ENCODE peak calls at places on chromosomes 11 and 22, in eight cellular contexts. One of them, this sample, is unnamed.
A peak's percentile ranks its signal among the peaks of the same experiment; 100 is the strongest.

GRCh38 chr22:18114495-18114894 is 3.9 kb downstream of the TUBA8 start:
- ATAC-seq in heart left ventricle: no peak
- ATAC-seq in HCT116: no peak
- ATAC-seq in A549: no peak
- ATAC-seq in right lobe of liver: no peak
- ATAC-seq in upper lobe of left lung: no peak
- ATAC-seq in IMR-90: no peak
- ATAC-seq in body of pancreas: no peak
- ATAC-seq in this sample: no peak

GRCh38 chr11:62295504-62295903 is 3.4 kb downstream of the SCGB1D4 start:
- ATAC-seq in upper lobe of left lung: peak; percentile 49
- ATAC-seq in A549: peak; percentile 64
- ATAC-seq in HCT116: no peak
- ATAC-seq in right lobe of liver: no peak
- ATAC-seq in heart left ventricle: no peak
- ATAC-seq in body of pancreas: no peak
- ATAC-seq in IMR-90: peak; percentile 88
- ATAC-seq in this sample: no peak

GRCh38 chr11:43392713-43393112 is 34.0 kb downstream of the TTC17 start:
- ATAC-seq in body of pancreas: no peak
- ATAC-seq in right lobe of liver: no peak
- ATAC-seq in HCT116: no peak
- ATAC-seq in A549: no peak
- ATAC-seq in upper lobe of left lung: no peak
- ATAC-seq in heart left ventricle: no peak
- ATAC-seq in IMR-90: no peak
- ATAC-seq in this sample: no peak

GRCh38 chr22:24392218-24392931 is 35.0 kb upstream of the ADORA2A start:
- ATAC-seq in HCT116: no peak
- ATAC-seq in A549: no peak
- ATAC-seq in right lobe of liver: no peak
- ATAC-seq in IMR-90: no peak
- ATAC-seq in body of pancreas: no peak
- ATAC-seq in heart left ventricle: no peak
- ATAC-seq in upper lobe of left lung: no peak
- ATAC-seq in this sample: no peak

GRCh38 chr11:128417607-128418324 is 169.6 kb downstream of the ETS1 start:
- ATAC-seq in body of pancreas: no peak
- ATAC-seq in HCT116: no peak
- ATAC-seq in A549: no peak
- ATAC-seq in heart left ventricle: no peak
- ATAC-seq in right lobe of liver: peak; percentile 53
- ATAC-seq in upper lobe of left lung: no peak
- ATAC-seq in IMR-90: peak; percentile 58
- ATAC-seq in this sample: peak; percentile 69

GRCh38 chr11:28760676-28761390 is 652.6 kb downstream of the METTL15 start:
- ATAC-seq in heart left ventricle: no peak
- ATAC-seq in IMR-90: no peak
- ATAC-seq in right lobe of liver: no peak
- ATAC-seq in HCT116: no peak
- ATAC-seq in A549: no peak
- ATAC-seq in upper lobe of left lung: no peak
- ATAC-seq in body of pancreas: no peak
- ATAC-seq in this sample: no peak

GRCh38 chr22:37681556-37682049 is 4.5 kb upstream of the NOL12 start:
- ATAC-seq in A549: peak; percentile 73
- ATAC-seq in HCT116: peak; percentile 68
- ATAC-seq in upper lobe of left lung: peak; percentile 77
- ATAC-seq in right lobe of liver: peak; percentile 69
- ATAC-seq in IMR-90: peak; percentile 28
- ATAC-seq in heart left ventricle: peak; percentile 28
- ATAC-seq in body of pancreas: peak; percentile 73
- ATAC-seq in this sample: peak; percentile 35

GRCh38 chr22:42787357-42787736 is 66.7 kb upstream of the A4GALT start:
- ATAC-seq in IMR-90: no peak
- ATAC-seq in heart left ventricle: no peak
- ATAC-seq in upper lobe of left lung: no peak
- ATAC-seq in right lobe of liver: no peak
- ATAC-seq in A549: no peak
- ATAC-seq in HCT116: no peak
- ATAC-seq in body of pancreas: no peak
- ATAC-seq in this sample: no peak

GRCh38 chr11:92397356-92397755 is 172.7 kb downstream of the FAT3 start:
- ATAC-seq in HCT116: no peak
- ATAC-seq in right lobe of liver: no peak
- ATAC-seq in A549: no peak
- ATAC-seq in upper lobe of left lung: no peak
- ATAC-seq in body of pancreas: no peak
- ATAC-seq in IMR-90: no peak
- ATAC-seq in heart left ventricle: no peak
- ATAC-seq in this sample: no peak

GRCh38 chr11:35836185-35836584 is 107.7 kb upstream of the LDLRAD3 start:
- ATAC-seq in right lobe of liver: peak; percentile 78
- ATAC-seq in A549: no peak
- ATAC-seq in IMR-90: no peak
- ATAC-seq in upper lobe of left lung: no peak
- ATAC-seq in HCT116: no peak
- ATAC-seq in heart left ventricle: no peak
- ATAC-seq in body of pancreas: peak; percentile 48
- ATAC-seq in this sample: no peak

GRCh38 chr11:31863170-31863929 is 52.2 kb upstream of the PAX6 start:
- ATAC-seq in HCT116: no peak
- ATAC-seq in body of pancreas: no peak
- ATAC-seq in upper lobe of left lung: no peak
- ATAC-seq in heart left ventricle: no peak
- ATAC-seq in IMR-90: no peak
- ATAC-seq in right lobe of liver: no peak
- ATAC-seq in A549: no peak
- ATAC-seq in this sample: no peak

GRCh38 chr11:67463680-67464410 is 5.2 kb downstream of the TMEM134 start:
- ATAC-seq in heart left ventricle: no peak
- ATAC-seq in HCT116: peak; percentile 73
- ATAC-seq in body of pancreas: no peak
- ATAC-seq in IMR-90: no peak
- ATAC-seq in A549: peak; percentile 78
- ATAC-seq in upper lobe of left lung: peak; percentile 25
- ATAC-seq in right lobe of liver: peak; percentile 76
- ATAC-seq in this sample: peak; percentile 56

GRCh38 chr11:60252208-60252566 is 9.2 kb upstream of the MS4A4E start:
- ATAC-seq in heart left ventricle: no peak
- ATAC-seq in upper lobe of left lung: no peak
- ATAC-seq in A549: no peak
- ATAC-seq in body of pancreas: no peak
- ATAC-seq in HCT116: no peak
- ATAC-seq in IMR-90: no peak
- ATAC-seq in right lobe of liver: peak; percentile 62
- ATAC-seq in this sample: no peak

GRCh38 chr11:2390871-2391662 is 9.5 kb upstream of the TSSC4 start:
- ATAC-seq in upper lobe of left lung: no peak
- ATAC-seq in heart left ventricle: peak; percentile 36
- ATAC-seq in IMR-90: peak; percentile 89
- ATAC-seq in HCT116: peak; percentile 78
- ATAC-seq in body of pancreas: no peak
- ATAC-seq in right lobe of liver: no peak
- ATAC-seq in A549: peak; percentile 60
- ATAC-seq in this sample: peak; percentile 89

GRCh38 chr11:64349404-64349803 is 9.4 kb downstream of the CCDC88B start:
- ATAC-seq in upper lobe of left lung: no peak
- ATAC-seq in right lobe of liver: no peak
- ATAC-seq in heart left ventricle: no peak
- ATAC-seq in IMR-90: no peak
- ATAC-seq in HCT116: no peak
- ATAC-seq in A549: no peak
- ATAC-seq in body of pancreas: no peak
- ATAC-seq in this sample: no peak

GRCh38 chr11:64351136-64351631 is 7.8 kb upstream of the RPS6KA4 start:
- ATAC-seq in IMR-90: no peak
- ATAC-seq in A549: no peak
- ATAC-seq in body of pancreas: no peak
- ATAC-seq in heart left ventricle: no peak
- ATAC-seq in right lobe of liver: no peak
- ATAC-seq in HCT116: no peak
- ATAC-seq in upper lobe of left lung: no peak
- ATAC-seq in this sample: no peak

GRCh38 chr11:64347171-64347867 is 7.3 kb downstream of the CCDC88B start:
- ATAC-seq in A549: no peak
- ATAC-seq in right lobe of liver: no peak
- ATAC-seq in body of pancreas: no peak
- ATAC-seq in heart left ventricle: no peak
- ATAC-seq in upper lobe of left lung: no peak
- ATAC-seq in HCT116: no peak
- ATAC-seq in IMR-90: no peak
- ATAC-seq in this sample: no peak

GRCh38 chr11:64352099-64353005 is 6.6 kb upstream of the RPS6KA4 start:
- ATAC-seq in upper lobe of left lung: no peak
- ATAC-seq in A549: no peak
- ATAC-seq in body of pancreas: no peak
- ATAC-seq in IMR-90: no peak
- ATAC-seq in heart left ventricle: no peak
- ATAC-seq in HCT116: no peak
- ATAC-seq in right lobe of liver: no peak
- ATAC-seq in this sample: no peak

GRCh38 chr11:64348611-64349387 is 8.8 kb downstream of the CCDC88B start:
- ATAC-seq in body of pancreas: no peak
- ATAC-seq in A549: no peak
- ATAC-seq in heart left ventricle: no peak
- ATAC-seq in upper lobe of left lung: no peak
- ATAC-seq in HCT116: no peak
- ATAC-seq in right lobe of liver: no peak
- ATAC-seq in IMR-90: no peak
- ATAC-seq in this sample: no peak
- TF ChIP-seq POLR2A in body of pancreas: no peak
- TF ChIP-seq POLR2A in A549: no peak
- TF ChIP-seq POLR2A in heart left ventricle: no peak
- TF ChIP-seq POLR2A in upper lobe of left lung: no peak
- TF ChIP-seq POLR2A in HCT116: no peak
- TF ChIP-seq POLR2A in right lobe of liver: no peak
- TF ChIP-seq POLR2A in IMR-90: no peak
- TF ChIP-seq POLR2A in this sample: no peak

GRCh38 chr11:6646040-6646439 is 9.6 kb downstream of the DCHS1 start:
- ATAC-seq in IMR-90: peak; percentile 48
- ATAC-seq in HCT116: no peak
- ATAC-seq in A549: no peak
- ATAC-seq in body of pancreas: peak; percentile 45
- ATAC-seq in heart left ventricle: peak; percentile 83
- ATAC-seq in upper lobe of left lung: peak; percentile 28
- ATAC-seq in right lobe of liver: peak; percentile 34
- ATAC-seq in this sample: peak; percentile 58
- H3K4me1 ChIP-seq in IMR-90: peaks cover 16% of the 10 kb centered on the region
- H3K4me1 ChIP-seq in HCT116: peaks cover 5% of the 10 kb centered on the region
- H3K4me1 ChIP-seq in A549: no peaks in the 10 kb centered on the region
- H3K4me1 ChIP-seq in body of pancreas: no peaks in the 10 kb centered on the region
- H3K4me1 ChIP-seq in heart left ventricle: peaks cover 16% of the 10 kb centered on the region
- H3K4me1 ChIP-seq in upper lobe of left lung: peaks cover 36% of the 10 kb centered on the region
- H3K4me1 ChIP-seq in right lobe of liver: no peaks in the 10 kb centered on the region
- H3K4me1 ChIP-seq in this sample: no peaks in the 10 kb centered on the region

GRCh38 chr11:86802146-86802545 is 1.8 kb downstream of the PRSS23 start:
- ATAC-seq in heart left ventricle: no peak
- ATAC-seq in body of pancreas: no peak
- ATAC-seq in A549: peak; percentile 2
- ATAC-seq in upper lobe of left lung: no peak
- ATAC-seq in HCT116: no peak
- ATAC-seq in right lobe of liver: no peak
- ATAC-seq in IMR-90: no peak
- ATAC-seq in this sample: no peak

GRCh38 chr11:86800956-86801264 is 568 bp downstream of the PRSS23 start:
- ATAC-seq in heart left ventricle: no peak
- ATAC-seq in upper lobe of left lung: no peak
- ATAC-seq in right lobe of liver: peak; percentile 9
- ATAC-seq in HCT116: no peak
- ATAC-seq in IMR-90: no peak
- ATAC-seq in A549: peak; percentile 0
- ATAC-seq in body of pancreas: peak; percentile 2
- ATAC-seq in this sample: no peak

GRCh38 chr11:86798988-86799387 is 1.4 kb upstream of the PRSS23 start:
- ATAC-seq in A549: peak; percentile 19
- ATAC-seq in upper lobe of left lung: no peak
- ATAC-seq in heart left ventricle: no peak
- ATAC-seq in body of pancreas: no peak
- ATAC-seq in IMR-90: peak; percentile 52
- ATAC-seq in right lobe of liver: no peak
- ATAC-seq in HCT116: no peak
- ATAC-seq in this sample: no peak

GRCh38 chr11:86799680-86800075 is 664 bp upstream of the PRSS23 start:
- ATAC-seq in right lobe of liver: peak; percentile 3
- ATAC-seq in upper lobe of left lung: no peak
- ATAC-seq in IMR-90: no peak
- ATAC-seq in heart left ventricle: no peak
- ATAC-seq in body of pancreas: peak; percentile 10
- ATAC-seq in HCT116: peak; percentile 5
- ATAC-seq in A549: peak; percentile 35
- ATAC-seq in this sample: no peak

GRCh38 chr11:86800076-86800955 is at the start of gene PRSS23:
- ATAC-seq in upper lobe of left lung: peak; percentile 73
- ATAC-seq in body of pancreas: peak; percentile 92
- ATAC-seq in HCT116: peak; percentile 85
- ATAC-seq in A549: peak; percentile 76
- ATAC-seq in heart left ventricle: peak; percentile 59
- ATAC-seq in right lobe of liver: peak; percentile 89
- ATAC-seq in IMR-90: peak; percentile 87
- ATAC-seq in this sample: peak; percentile 91
- TF ChIP-seq POLR2A in upper lobe of left lung: no peak
- TF ChIP-seq POLR2A in body of pancreas: peak; percentile 57
- TF ChIP-seq POLR2A in HCT116: peak; percentile 53
- TF ChIP-seq POLR2A in A549: peak; percentile 82
- TF ChIP-seq POLR2A in heart left ventricle: peak; percentile 53
- TF ChIP-seq POLR2A in right lobe of liver: peak; percentile 62
- TF ChIP-seq POLR2A in IMR-90: peak; percentile 69
- TF ChIP-seq POLR2A in this sample: peak; percentile 74

DNA sequence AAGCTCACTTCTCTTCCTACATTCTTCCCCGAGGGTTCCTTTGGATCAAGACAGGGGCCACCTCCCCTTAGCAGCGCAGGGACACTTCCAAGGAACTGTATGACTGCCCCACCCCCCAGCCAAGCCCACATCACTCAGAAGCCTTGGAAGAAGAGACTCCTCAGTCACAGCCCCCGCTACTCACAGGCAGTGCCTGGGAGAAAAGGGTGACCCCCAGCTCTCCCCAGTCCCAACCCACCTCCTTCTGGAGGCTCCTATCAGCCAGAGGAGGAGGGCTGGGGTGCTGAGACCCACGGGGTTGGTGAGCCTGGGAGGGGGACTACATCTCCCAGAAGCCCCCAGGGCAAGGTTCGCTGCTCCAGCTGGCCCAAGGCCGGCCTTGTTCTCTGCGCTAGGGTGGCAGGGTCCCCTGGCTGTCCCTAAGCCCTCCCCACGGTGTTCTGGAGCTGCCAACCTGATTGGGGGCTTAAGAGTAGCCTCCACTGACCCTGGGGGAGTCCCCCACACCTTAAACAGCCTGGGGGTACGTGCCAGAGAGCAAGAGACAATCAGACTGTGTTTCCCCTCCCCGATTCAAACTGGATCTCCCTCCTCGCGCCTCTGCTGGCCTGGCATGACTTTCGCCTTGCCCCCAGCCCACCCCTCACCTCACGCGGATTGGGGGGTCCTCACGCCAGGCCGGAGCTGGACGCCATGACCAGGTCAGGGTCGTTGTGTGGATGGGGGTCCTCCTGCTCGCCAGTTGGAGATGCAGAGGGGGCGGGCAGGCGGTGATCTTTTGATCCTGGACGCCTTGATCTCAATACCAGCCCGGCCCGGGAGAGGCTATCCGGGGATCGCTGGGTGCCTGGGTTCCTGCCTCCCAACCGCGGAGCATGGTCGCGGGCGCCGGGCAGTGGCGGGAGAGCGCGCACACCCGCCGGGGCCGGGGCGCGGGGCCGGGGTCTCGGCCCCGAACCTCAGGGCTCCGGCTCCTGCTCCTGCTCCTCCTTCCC is 838 bp downstream of the BCL9L start:
- ATAC-seq in heart left ventricle: no peak
- ATAC-seq in HCT116: no peak
- ATAC-seq in body of pancreas: no peak
- ATAC-seq in A549: no peak
- ATAC-seq in upper lobe of left lung: no peak
- ATAC-seq in right lobe of liver: no peak
- ATAC-seq in IMR-90: no peak
- ATAC-seq in this sample: no peak
- H3K4me1 ChIP-seq in heart left ventricle: peaks cover 42% of the 10 kb centered on the region
- H3K4me1 ChIP-seq in HCT116: peaks cover 82% of the 10 kb centered on the region
- H3K4me1 ChIP-seq in body of pancreas: peaks cover 68% of the 10 kb centered on the region
- H3K4me1 ChIP-seq in A549: peaks cover 23% of the 10 kb centered on the region
- H3K4me1 ChIP-seq in upper lobe of left lung: peaks cover 62% of the 10 kb centered on the region
- H3K4me1 ChIP-seq in right lobe of liver: peaks cover 50% of the 10 kb centered on the region
- H3K4me1 ChIP-seq in IMR-90: peaks cover 14% of the 10 kb centered on the region
- H3K4me1 ChIP-seq in this sample: peaks cover 3% of the 10 kb centered on the region

This sample was measured in gastroesophageal sphincter.